ENCODE peak calls at places on chromosomes 3 and 15, in five cellular contexts. One of them, this sample, is unnamed.

GRCh38 chr3:107241217-107241616 is 136.0 kb upstream of the CCDC54 start:
- DNase-seq in activated naive CD8-positive, alpha-beta T cell treated with anti-CD3 and anti-CD28 coated beads, Interleukin-2, amount 50 U/mL, for 16 hours: no peak
- DNase-seq in HCEC 1CT: peak
- DNase-seq in activated naive CD4-positive, alpha-beta T cell: no peak
- DNase-seq in HTR-8/SVneo: no peak
- DNase-seq in this sample: no peak

GRCh38 chr15:99522288-99522687 is 43.5 kb upstream of the MEF2A start:
- DNase-seq in activated naive CD8-positive, alpha-beta T cell treated with anti-CD3 and anti-CD28 coated beads, Interleukin-2, amount 50 U/mL, for 16 hours: no peak
- DNase-seq in activated naive CD4-positive, alpha-beta T cell: no peak
- DNase-seq in HTR-8/SVneo: no peak
- DNase-seq in HCEC 1CT: no peak
- DNase-seq in this sample: no peak

GRCh38 chr3:134430950-134431445 is 54.8 kb downstream of the ANAPC13 start:
- DNase-seq in HTR-8/SVneo: peak
- DNase-seq in HCEC 1CT: no peak
- DNase-seq in activated naive CD8-positive, alpha-beta T cell treated with anti-CD3 and anti-CD28 coated beads, Interleukin-2, amount 50 U/mL, for 16 hours: no peak
- DNase-seq in activated naive CD4-positive, alpha-beta T cell: no peak
- DNase-seq in this sample: no peak

GRCh38 chr15:38320181-38320580 is 67.5 kb downstream of the SPRED1 start:
- DNase-seq in HTR-8/SVneo: no peak
- DNase-seq in activated naive CD4-positive, alpha-beta T cell: no peak
- DNase-seq in HCEC 1CT: peak
- DNase-seq in activated naive CD8-positive, alpha-beta T cell treated with anti-CD3 and anti-CD28 coated beads, Interleukin-2, amount 50 U/mL, for 16 hours: no peak
- DNase-seq in this sample: no peak

GRCh38 chr15:80556694-80557367 is 138.3 kb upstream of the ABHD17C start:
- DNase-seq in activated naive CD4-positive, alpha-beta T cell: no peak
- DNase-seq in activated naive CD8-positive, alpha-beta T cell treated with anti-CD3 and anti-CD28 coated beads, Interleukin-2, amount 50 U/mL, for 16 hours: no peak
- DNase-seq in HTR-8/SVneo: no peak
- DNase-seq in HCEC 1CT: no peak
- DNase-seq in this sample: no peak

GRCh38 chr3:172635588-172635987 is 75.3 kb downstream of the NCEH1 start:
- DNase-seq in HTR-8/SVneo: no peak
- DNase-seq in activated naive CD8-positive, alpha-beta T cell treated with anti-CD3 and anti-CD28 coated beads, Interleukin-2, amount 50 U/mL, for 16 hours: no peak
- DNase-seq in HCEC 1CT: no peak
- DNase-seq in activated naive CD4-positive, alpha-beta T cell: no peak
- DNase-seq in this sample: no peak

GRCh38 chr3:89628856-89629255 is 521.4 kb downstream of the EPHA3 start:
- DNase-seq in HTR-8/SVneo: no peak
- DNase-seq in HCEC 1CT: no peak
- DNase-seq in activated naive CD8-positive, alpha-beta T cell treated with anti-CD3 and anti-CD28 coated beads, Interleukin-2, amount 50 U/mL, for 16 hours: no peak
- DNase-seq in activated naive CD4-positive, alpha-beta T cell: no peak
- DNase-seq in this sample: no peak

GRCh38 chr3:189457201-189457607 is 174.0 kb upstream of the TP63 start:
- DNase-seq in HTR-8/SVneo: no peak
- DNase-seq in HCEC 1CT: peak
- DNase-seq in activated naive CD4-positive, alpha-beta T cell: no peak
- DNase-seq in activated naive CD8-positive, alpha-beta T cell treated with anti-CD3 and anti-CD28 coated beads, Interleukin-2, amount 50 U/mL, for 16 hours: no peak
- DNase-seq in this sample: peak

GRCh38 chr3:170642882-170643601 is 57.2 kb upstream of the SLC7A14 start:
- DNase-seq in activated naive CD4-positive, alpha-beta T cell: no peak
- DNase-seq in activated naive CD8-positive, alpha-beta T cell treated with anti-CD3 and anti-CD28 coated beads, Interleukin-2, amount 50 U/mL, for 16 hours: no peak
- DNase-seq in HTR-8/SVneo: no peak
- DNase-seq in HCEC 1CT: no peak
- DNase-seq in this sample: no peak

GRCh38 chr3:70947584-70947983 is 635.1 kb upstream of the MDFIC2 start:
- DNase-seq in activated naive CD8-positive, alpha-beta T cell treated with anti-CD3 and anti-CD28 coated beads, Interleukin-2, amount 50 U/mL, for 16 hours: no peak
- DNase-seq in HCEC 1CT: no peak
- DNase-seq in activated naive CD4-positive, alpha-beta T cell: no peak
- DNase-seq in HTR-8/SVneo: no peak
- DNase-seq in this sample: no peak

GRCh38 chr15:90580541-90580940 is 50.8 kb downstream of the CRTC3 start:
- DNase-seq in activated naive CD8-positive, alpha-beta T cell treated with anti-CD3 and anti-CD28 coated beads, Interleukin-2, amount 50 U/mL, for 16 hours: no peak
- DNase-seq in activated naive CD4-positive, alpha-beta T cell: no peak
- DNase-seq in HCEC 1CT: no peak
- DNase-seq in HTR-8/SVneo: no peak
- DNase-seq in this sample: no peak

GRCh38 chr3:171565671-171566070 is 105.5 kb upstream of the TNIK start:
- DNase-seq in HCEC 1CT: peak
- DNase-seq in HTR-8/SVneo: no peak
- DNase-seq in activated naive CD8-positive, alpha-beta T cell treated with anti-CD3 and anti-CD28 coated beads, Interleukin-2, amount 50 U/mL, for 16 hours: no peak
- DNase-seq in activated naive CD4-positive, alpha-beta T cell: no peak
- DNase-seq in this sample: no peak